ENCODE peak calls at places on chromosomes 3 and 15, in seven cellular contexts. H is endothelial cell of umbilical vein, V is small intestine, Q is aorta, J is kidney, M is HCT116, P is heart right ventricle. R is an unnamed sample. For H3K4me1, the result is how much of the 10 kb centered on the place peaks cover.

GRCh38 chr3:58660998-58661397 is 5.6 kb downstream of the FAM3D start:
- DNase-seq in H (no peak), V (no peak), Q (no peak), J (no peak), M (no peak), P (no peak), R (no peak)

GRCh38 chr15:87498545-87498944 is 758.0 kb downstream of the NTRK3 start:
- DNase-seq in H (no peak), V (no peak), Q (no peak), J (no peak), M (no peak), P (no peak), R (peak)

GRCh38 chr15:56467626-56468025 is 2.7 kb upstream of the MNS1 start:
- DNase-seq in H (no peak), V (no peak), Q (no peak), J (no peak), M (no peak), P (no peak), R (no peak)

GRCh38 chr3:102673271-102674115 is 238.7 kb downstream of the ZPLD1 start:
- DNase-seq in H (peak), V (peak), Q (peak), J (peak), M (peak), P (peak), R (peak)

GRCh38 chr15:38853608-38854007 is 289.0 kb upstream of the RASGRP1 start:
- DNase-seq in H (no peak), V (no peak), Q (no peak), J (no peak), M (peak), P (no peak), R (peak)

GRCh38 chr3:190369701-190370295 is 18.2 kb upstream of the CLDN16 start:
- DNase-seq in H (no peak), V (no peak), Q (no peak), J (no peak), M (no peak), P (no peak), R (no peak)

GRCh38 chr3:165642761-165643432 is 194.3 kb downstream of the BCHE start:
- DNase-seq in H (peak), V (peak), Q (no peak), J (no peak), M (peak), P (no peak), R (peak)

GRCh38 chr15:81315452-81316203 is 8.3 kb downstream of the STARD5 start:
- DNase-seq in H (no peak), V (no peak), Q (no peak), J (no peak), M (no peak), P (no peak), R (no peak)

GRCh38 chr3:9730747-9731205 is 759 bp upstream of the BRPF1 start:
- DNase-seq in H (no peak), V (peak), Q (no peak), J (no peak), M (no peak), P (no peak), R (no peak)

GRCh38 chr3:171415070-171415469 is 45.1 kb downstream of the TNIK start:
- DNase-seq in H (no peak), V (no peak), Q (no peak), J (no peak), M (no peak), P (no peak), R (no peak)

GRCh38 chr3:161649900-161650484 is 153.4 kb downstream of the OTOL1 start:
- DNase-seq in H (no peak), V (no peak), Q (no peak), J (no peak), M (no peak), P (no peak), R (peak)

GRCh38 chr15:69782809-69783208 is 314.9 kb downstream of the TLE3 start:
- DNase-seq in H (no peak), V (peak), Q (no peak), J (no peak), M (no peak), P (no peak), R (peak)

GRCh38 chr3:189789432-189789831 is 158.2 kb downstream of the TP63 start:
- DNase-seq in H (no peak), V (no peak), Q (no peak), J (no peak), M (no peak), P (no peak), R (no peak)

GRCh38 chr3:69086133-69086722 is 1.5 kb downstream of the ARL6IP5 start:
- DNase-seq in H (peak), V (peak), Q (peak), J (peak), M (peak), P (peak), R (peak)

GRCh38 chr3:69085543-69086132 is 901 bp downstream of the ARL6IP5 start:
- DNase-seq in H (no peak), V (no peak), Q (peak), J (peak), M (no peak), P (peak), R (peak)

GRCh38 chr3:69090021-69090420 is 5.3 kb downstream of the ARL6IP5 start:
- DNase-seq in H (peak), V (no peak), Q (no peak), J (no peak), M (no peak), P (no peak), R (no peak)

GRCh38 chr3:69087030-69087791 is 2.5 kb downstream of the ARL6IP5 start:
- DNase-seq in H (no peak), V (no peak), Q (no peak), J (no peak), M (no peak), P (no peak), R (no peak)

GRCh38 chr3:69088033-69088432 is 3.3 kb downstream of the ARL6IP5 start:
- DNase-seq in H (peak), V (peak), Q (no peak), J (no peak), M (no peak), P (no peak), R (no peak)
- H3K27ac ChIP-seq in H (peak), V (no peak), Q (no peak), J (peak), M (no peak), P (peak), R (no peak)

DNA sequence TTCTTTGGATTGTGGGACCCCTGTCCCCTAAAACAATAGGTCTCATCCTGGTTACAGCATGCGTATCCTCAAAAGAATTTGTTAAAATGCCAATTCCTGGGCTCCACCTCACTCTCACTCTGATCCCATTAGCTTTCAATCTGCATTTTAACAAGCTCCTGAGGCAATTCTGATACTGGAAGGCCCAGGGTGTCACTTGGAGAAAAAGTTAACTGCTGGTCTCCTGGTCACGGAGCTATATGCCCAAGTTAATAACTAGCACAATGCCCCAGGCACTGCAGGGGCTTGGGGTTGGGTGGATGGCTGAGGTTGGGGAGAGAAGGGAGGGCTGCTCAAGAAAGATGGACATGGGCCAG is 4.4 kb downstream of the IL17RD start:
- DNase-seq in H (no peak), V (no peak), Q (no peak), J (no peak), M (no peak), P (no peak), R (no peak)
- H3K4me1 ChIP-seq in H (under half), V (under half), Q (under half), J (under half), M (under half), P (under half), R (under half)

GRCh38 chr15:90523373-90523772 is 6.3 kb upstream of the CRTC3 start:
- DNase-seq in H (no peak), V (no peak), Q (no peak), J (no peak), M (no peak), P (no peak), R (no peak)

GRCh38 chr15:90520365-90520764 is 9.4 kb upstream of the CRTC3 start:
- DNase-seq in H (no peak), V (no peak), Q (no peak), J (no peak), M (no peak), P (no peak), R (no peak)

DNA sequence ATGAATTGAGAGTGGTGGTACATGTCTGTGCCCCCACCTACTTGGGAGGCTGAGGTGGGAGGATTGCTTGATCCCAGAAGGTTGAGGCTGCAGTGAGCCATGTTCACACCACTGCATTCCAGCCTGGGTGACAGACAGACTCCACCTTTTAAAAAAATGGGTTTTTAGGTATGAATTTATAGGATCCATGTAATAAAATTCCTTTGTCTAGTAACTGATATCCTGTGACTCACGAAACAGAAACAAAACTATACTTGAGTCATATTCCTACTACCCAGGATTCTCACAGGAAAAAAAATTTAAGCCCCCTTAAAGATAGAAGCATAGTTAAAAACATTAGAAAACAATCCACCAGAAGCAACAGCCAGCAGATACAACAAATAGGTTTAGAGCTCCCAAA is 10.0 kb upstream of the CRTC3 start:
- DNase-seq in H (peak), V (no peak), Q (no peak), J (no peak), M (no peak), P (no peak), R (no peak)
- H3K27ac ChIP-seq in H (peak), V (no peak), Q (no peak), J (no peak), M (no peak), P (no peak), R (no peak)

GRCh38 chr3:156551746-156552145 is 3.2 kb downstream of the SSR3 start:
- DNase-seq in H (no peak), V (no peak), Q (no peak), J (no peak), M (no peak), P (no peak), R (no peak)

GRCh38 chr3:156552973-156553372 is 1.9 kb downstream of the SSR3 start:
- DNase-seq in H (no peak), V (no peak), Q (no peak), J (no peak), M (no peak), P (no peak), R (no peak)

GRCh38 chr3:156553705-156554356 is 1.1 kb downstream of the SSR3 start:
- DNase-seq in H (peak), V (peak), Q (no peak), J (no peak), M (peak), P (no peak), R (peak)

GRCh38 chr3:156548041-156548687 is 6.8 kb downstream of the SSR3 start:
- DNase-seq in H (no peak), V (no peak), Q (no peak), J (no peak), M (no peak), P (no peak), R (no peak)

GRCh38 chr3:156551261-156551660 is 3.7 kb downstream of the SSR3 start:
- DNase-seq in H (no peak), V (no peak), Q (no peak), J (no peak), M (no peak), P (no peak), R (no peak)
- H3K4me1 ChIP-seq in H (half or more), V (under half), Q (under half), J (under half), M (under half), P (under half), R (under half)

GRCh38 chr3:117145677-117146076 is 436.1 kb downstream of the TUSC7 start:
- DNase-seq in H (no peak), V (no peak), Q (no peak), J (no peak), M (no peak), P (no peak), R (no peak)
- H3K27ac ChIP-seq in H (no peak), V (no peak), Q (no peak), J (no peak), M (no peak), P (no peak), R (no peak)

GRCh38 chr3:12933901-12934300 is 92.5 kb upstream of the RPL32 start:
- DNase-seq in H (no peak), V (no peak), Q (no peak), J (no peak), M (no peak), P (no peak), R (no peak)

GRCh38 chr3:12935861-12936830 is 94.8 kb upstream of the RPL32 start:
- DNase-seq in H (no peak), V (no peak), Q (no peak), J (no peak), M (no peak), P (no peak), R (no peak)

GRCh38 chr3:12932754-12933153 is 91.4 kb upstream of the RPL32 start:
- DNase-seq in H (no peak), V (no peak), Q (no peak), J (no peak), M (no peak), P (no peak), R (no peak)

GRCh38 chr3:12934431-12934830 is 93.1 kb upstream of the RPL32 start:
- DNase-seq in H (no peak), V (no peak), Q (peak), J (no peak), M (no peak), P (peak), R (no peak)

GRCh38 chr3:12935023-12935860 is 93.9 kb upstream of the RPL32 start:
- DNase-seq in H (no peak), V (no peak), Q (no peak), J (no peak), M (no peak), P (no peak), R (no peak)
- H3K4me1 ChIP-seq in H (under half), V (under half), Q (under half), J (under half), M (under half), P (half or more), R (under half)

GRCh38 chr15:66617137-66618090 is 51.6 kb upstream of the LCTL start:
- DNase-seq in H (peak), V (no peak), Q (peak), J (peak), M (no peak), P (peak), R (peak)
- H3K27ac ChIP-seq in H (peak), V (no peak), Q (peak), J (peak), M (no peak), P (peak), R (peak)

R was measured in hepatocyte.